ENCODE peak calls at places on chromosomes 1 and 21, in seven cellular contexts. W is HFF-Myc; T is AG04450; I is neural progenitor cell; A is HCT116; C is uterus; S is CD8-positive, alpha-beta memory T cell. E is an unnamed sample.
A peak's percentile ranks its signal among the peaks of the same experiment; 100 is the strongest.

GRCh38 chr1:233904979-233905415 is 521 bp downstream of the SLC35F3 start:
- DNase-seq in A (no peak), I (no peak), T (no peak), W (no peak), S (no peak), C (peak; percentile 13), E (no peak)

GRCh38 chr1:64906447-64906846 is 59.9 kb downstream of the JAK1 start:
- DNase-seq in T (no peak), I (no peak), S (no peak), W (no peak), A (no peak), C (no peak), E (no peak)

GRCh38 chr1:207579436-207579799 is 65.5 kb upstream of the CR1L start:
- DNase-seq in W (peak; percentile 61), A (peak; percentile 68), T (peak; percentile 8), S (peak; percentile 20), C (no peak), I (peak; percentile 77), E (peak; percentile 20)

GRCh38 chr1:105137543-105138444 is 1388.1 kb downstream of the AMY1C start:
- DNase-seq in C (no peak), A (no peak), W (no peak), T (no peak), I (peak; percentile 79), S (no peak), E (no peak)

GRCh38 chr1:99645199-99645598 is 714 bp upstream of the PALMD start:
- DNase-seq in A (no peak), S (no peak), W (no peak), T (no peak), C (peak; percentile 20), I (no peak), E (peak; percentile 41)

GRCh38 chr1:53368314-53369033 is 40.6 kb upstream of the LRP8 start:
- DNase-seq in A (no peak), C (peak; percentile 10), I (no peak), W (no peak), T (no peak), S (no peak), E (no peak)

GRCh38 chr1:63746129-63746864 is 27.5 kb upstream of the ROR1 start:
- DNase-seq in I (peak; percentile 48), A (no peak), W (peak; percentile 47), C (no peak), S (no peak), T (peak; percentile 39), E (peak; percentile 99)

GRCh38 chr1:117512728-117513321 is 93.0 kb upstream of the TENT5C start:
- DNase-seq in T (no peak), S (peak; percentile 10), W (no peak), I (peak; percentile 6), A (no peak), C (no peak), E (no peak)

GRCh38 chr1:230140221-230141001 is 73.4 kb downstream of the GALNT2 start:
- DNase-seq in T (no peak), I (no peak), A (no peak), C (peak; percentile 31), W (no peak), S (no peak), E (no peak)

GRCh38 chr1:222991177-222991576 is 151.9 kb downstream of the TLR5 start:
- DNase-seq in W (no peak), S (no peak), T (no peak), I (no peak), A (no peak), C (no peak), E (no peak)

GRCh38 chr1:203028067-203028783 is 1.9 kb downstream of the PPFIA4 start:
- DNase-seq in C (no peak), I (no peak), W (no peak), A (no peak), T (no peak), S (no peak), E (no peak)

GRCh38 chr1:85398391-85399064 is 66.4 kb downstream of the DDAH1 start:
- DNase-seq in S (no peak), W (no peak), A (no peak), C (no peak), I (no peak), T (no peak), E (peak; percentile 49)

GRCh38 chr1:236502579-236502971 is 21.2 kb upstream of the LGALS8 start:
- DNase-seq in T (no peak), W (no peak), S (no peak), A (no peak), I (no peak), C (no peak), E (no peak)

GRCh38 chr21:46560568-46561447 is 44.1 kb downstream of the S100B start:
- DNase-seq in I (no peak), S (no peak), T (no peak), C (no peak), A (no peak), W (no peak), E (no peak)

GRCh38 chr21:31358148-31358547 is 14.1 kb upstream of the TIAM1 start:
- DNase-seq in W (no peak), A (no peak), C (no peak), I (no peak), T (no peak), S (no peak), E (no peak)

GRCh38 chr1:184769241-184769640 is 14.6 kb upstream of the EDEM3 start:
- DNase-seq in W (no peak), S (no peak), I (no peak), C (no peak), T (no peak), A (no peak), E (no peak)

GRCh38 chr1:219784660-219785391 is 143.5 kb downstream of the SLC30A10 start:
- DNase-seq in C (peak; percentile 17), A (no peak), W (no peak), S (no peak), I (no peak), T (no peak), E (no peak)

GRCh38 chr1:53792751-53793150 is 45.3 kb downstream of the NDC1 start:
- DNase-seq in C (no peak), A (no peak), S (no peak), I (no peak), W (no peak), T (no peak), E (no peak)

GRCh38 chr1:244063498-244063897 is 12.4 kb downstream of the ZBTB18 start:
- DNase-seq in I (no peak), S (no peak), T (no peak), A (no peak), C (no peak), W (no peak), E (no peak)

GRCh38 chr1:40763742-40764532 is 19.6 kb upstream of the KCNQ4 start:
- DNase-seq in I (no peak), T (no peak), S (no peak), W (no peak), A (no peak), C (no peak), E (no peak)

GRCh38 chr1:235902638-235903542 is 36.2 kb upstream of the LYST start:
- DNase-seq in W (no peak), I (no peak), S (no peak), C (no peak), A (peak; percentile 79), T (no peak), E (peak; percentile 84)

GRCh38 chr21:42236014-42236413 is 17.1 kb downstream of the ABCG1 start:
- DNase-seq in T (no peak), C (no peak), S (no peak), W (no peak), I (no peak), A (no peak), E (no peak)

GRCh38 chr21:42234026-42234425 is 15.1 kb downstream of the ABCG1 start:
- DNase-seq in C (no peak), T (no peak), A (no peak), W (no peak), I (peak; percentile 29), S (no peak), E (no peak)

GRCh38 chr21:42234464-42235241 is 15.7 kb downstream of the ABCG1 start:
- DNase-seq in T (no peak), S (peak; percentile 89), A (no peak), C (peak; percentile 55), W (no peak), I (peak; percentile 95), E (no peak)

GRCh38 chr21:42236693-42237092 is 17.8 kb downstream of the ABCG1 start:
- DNase-seq in A (no peak), S (peak; percentile 44), I (no peak), W (no peak), C (no peak), T (no peak), E (no peak)

GRCh38 chr21:42235593-42235992 is 16.7 kb downstream of the ABCG1 start:
- DNase-seq in C (no peak), W (no peak), T (no peak), I (no peak), A (no peak), S (no peak), E (no peak)
- H3K4me3 ChIP-seq in C (no peak overlapping the region), W (no peak overlapping the region), T (no peak overlapping the region), I (peak overlapping the region; percentile 42), A (no peak overlapping the region), S (no peak overlapping the region), E (no peak overlapping the region)

DNA sequence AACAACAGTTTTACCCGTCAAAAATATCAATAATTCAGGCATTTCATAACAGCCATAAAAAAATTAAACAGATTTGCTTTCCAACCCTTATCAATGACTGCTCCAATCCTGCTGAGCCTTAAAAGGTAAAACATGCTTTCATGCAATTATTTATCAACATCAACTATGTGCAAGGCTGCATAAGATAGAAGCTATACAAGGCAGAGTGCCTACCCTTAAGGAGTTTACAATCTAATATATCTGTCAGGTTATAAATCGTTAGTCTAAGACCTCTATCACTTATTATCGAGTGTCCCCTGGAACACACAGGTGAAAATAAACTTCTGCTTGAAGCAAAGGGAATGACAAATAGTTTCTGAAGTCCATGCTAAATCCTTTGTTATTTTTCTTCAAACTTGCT is 1.8 kb downstream of the ERRFI1 start:
- DNase-seq in C (no peak), A (no peak), T (no peak), I (no peak), W (no peak), S (no peak), E (no peak)
- H3K4me3 ChIP-seq in C (peak overlapping the region; percentile 68), A (peak overlapping the region; percentile 88), T (peak overlapping the region; percentile 80), I (peak overlapping the region; percentile 96), W (peak overlapping the region; percentile 84), S (no peak overlapping the region), E (peak overlapping the region; percentile 86)

GRCh38 chr1:27351541-27352107 is 9.8 kb downstream of the SYTL1 start:
- DNase-seq in T (no peak), A (no peak), W (no peak), C (no peak), S (no peak), I (no peak), E (no peak)

GRCh38 chr1:27349784-27350672 is 8.2 kb downstream of the SYTL1 start:
- DNase-seq in S (no peak), I (peak; percentile 92), T (peak; percentile 37), C (peak; percentile 65), W (no peak), A (no peak), E (peak; percentile 38)

GRCh38 chr1:27346991-27347627 is 5.3 kb downstream of the SYTL1 start:
- DNase-seq in I (no peak), C (no peak), T (no peak), W (no peak), S (no peak), A (no peak), E (no peak)

GRCh38 chr1:27350673-27351540 is 9.1 kb downstream of the SYTL1 start:
- DNase-seq in C (no peak), S (no peak), I (peak; percentile 97), W (no peak), A (no peak), T (no peak), E (no peak)

GRCh38 chr1:27348861-27349783 is 7.3 kb downstream of the SYTL1 start:
- DNase-seq in S (no peak), W (no peak), T (no peak), I (peak; percentile 84), C (no peak), A (peak; percentile 62), E (no peak)
- H3K4me3 ChIP-seq in S (peak overlapping the region; percentile 41), W (peak overlapping the region; percentile 33), T (peak overlapping the region; percentile 48), I (peak overlapping the region; percentile 50), C (peak overlapping the region; percentile 3), A (peak overlapping the region; percentile 29), E (peak overlapping the region; percentile 43)

GRCh38 chr1:36305915-36306209 is 306 bp upstream of the SH3D21 start:
- DNase-seq in A (no peak), W (no peak), C (no peak), S (no peak), I (no peak), T (no peak), E (no peak)
- H3K4me3 ChIP-seq in A (peak overlapping the region; percentile 44), W (no peak overlapping the region), C (no peak overlapping the region), S (no peak overlapping the region), I (peak overlapping the region; percentile 80), T (no peak overlapping the region), E (no peak overlapping the region)

E was measured in skeletal muscle cell.